ENCODE peak calls at places on chromosomes 7 and 10, in nine cellular contexts. M is fibroblast of lung, U is mammary epithelial cell, K is HepG2, R is H9, B is GM12878, E is hepatocyte, T is SK-N-SH, V is PC-3. Q is an unnamed sample.

GRCh38 chr7:26293569-26294308 is 2.1 kb downstream of the SNX10 start:
- DNase-seq in M (no peak), U (no peak), K (no peak), R (no peak), B (peak), E (no peak), T (no peak), V (no peak), Q (no peak)

GRCh38 chr10:59281861-59282260 is 80.5 kb downstream of the FAM13C start:
- DNase-seq in M (no peak), U (no peak), K (no peak), R (no peak), B (no peak), E (no peak), T (no peak), V (no peak), Q (no peak)

GRCh38 chr7:117825132-117825531 is 48.1 kb downstream of the CTTNBP2 start:
- DNase-seq in M (peak), U (peak), K (no peak), R (no peak), B (no peak), E (no peak), T (no peak), V (peak), Q (no peak)

GRCh38 chr10:113486531-113486930 is 66.3 kb upstream of the HABP2 start:
- DNase-seq in M (no peak), U (peak), K (no peak), R (no peak), B (no peak), E (no peak), T (no peak), V (no peak), Q (no peak)

GRCh38 chr7:42185726-42186125 is 51.3 kb downstream of the GLI3 start:
- DNase-seq in M (no peak), U (no peak), K (no peak), R (no peak), B (no peak), E (no peak), T (no peak), V (no peak), Q (no peak)

GRCh38 chr7:114508096-114508495 is 93.5 kb downstream of the FOXP2 start:
- DNase-seq in M (peak), U (no peak), K (no peak), R (no peak), B (no peak), E (no peak), T (no peak), V (no peak), Q (no peak)

GRCh38 chr10:18861382-18861781 is 187.2 kb upstream of the MALRD1 start:
- DNase-seq in M (no peak), U (no peak), K (no peak), R (no peak), B (no peak), E (no peak), T (no peak), V (no peak), Q (no peak)

GRCh38 chr7:158613481-158613880 is 25.9 kb upstream of the PTPRN2 start:
- DNase-seq in M (peak), U (no peak), K (no peak), R (no peak), B (peak), E (no peak), T (no peak), V (no peak), Q (no peak)

GRCh38 chr7:75892634-75893272 is 13.9 kb downstream of the RHBDD2 start:
- DNase-seq in M (peak), U (peak), K (no peak), R (no peak), B (no peak), E (peak), T (no peak), V (no peak), Q (no peak)

GRCh38 chr7:28408974-28409715 is 3.2 kb upstream of the CREB5 start:
- DNase-seq in M (peak), U (peak), K (peak), R (peak), B (no peak), E (peak), T (peak), V (peak), Q (peak)

GRCh38 chr10:104260775-104261115 is 6.1 kb downstream of the GSTO1 start:
- DNase-seq in M (peak), U (peak), K (no peak), R (no peak), B (no peak), E (no peak), T (no peak), V (peak), Q (no peak)

GRCh38 chr10:79322616-79323566 is 24.4 kb upstream of the PPIF start:
- DNase-seq in M (peak), U (peak), K (no peak), R (no peak), B (peak), E (no peak), T (no peak), V (peak), Q (peak)

GRCh38 chr7:150903627-150904026 is 51.3 kb downstream of the AOC1 start:
- DNase-seq in M (peak), U (peak), K (no peak), R (no peak), B (no peak), E (no peak), T (peak), V (peak), Q (no peak)

GRCh38 chr7:55539380-55539779 is 32.9 kb downstream of the VOPP1 start:
- DNase-seq in M (peak), U (no peak), K (no peak), R (peak), B (no peak), E (no peak), T (no peak), V (no peak), Q (no peak)

GRCh38 chr7:157461805-157462771 is 125.3 kb downstream of the DNAJB6 start:
- DNase-seq in M (no peak), U (no peak), K (no peak), R (no peak), B (no peak), E (no peak), T (no peak), V (no peak), Q (no peak)

GRCh38 chr10:92010026-92010713 is 86.6 kb downstream of the BTAF1 start:
- DNase-seq in M (no peak), U (no peak), K (peak), R (no peak), B (no peak), E (no peak), T (no peak), V (no peak), Q (no peak)

GRCh38 chr10:124593431-124593985 is 131.9 kb downstream of the LHPP start:
- DNase-seq in M (no peak), U (no peak), K (no peak), R (no peak), B (no peak), E (no peak), T (no peak), V (no peak), Q (no peak)

GRCh38 chr10:68595513-68595912 is 35.4 kb downstream of the TET1 start:
- DNase-seq in M (no peak), U (no peak), K (no peak), R (peak), B (no peak), E (no peak), T (no peak), V (no peak), Q (no peak)

GRCh38 chr7:23043441-23043840 is 29.5 kb upstream of the HYCC1 start:
- DNase-seq in M (peak), U (no peak), K (no peak), R (no peak), B (no peak), E (no peak), T (no peak), V (peak), Q (no peak)

GRCh38 chr7:30465342-30466170 is 13.0 kb downstream of the NOD1 start:
- DNase-seq in M (no peak), U (no peak), K (no peak), R (no peak), B (no peak), E (no peak), T (no peak), V (no peak), Q (no peak)

GRCh38 chr7:114857605-114858004 is 64.3 kb upstream of the MDFIC start:
- DNase-seq in M (no peak), U (peak), K (no peak), R (no peak), B (no peak), E (no peak), T (no peak), V (no peak), Q (no peak)

GRCh38 chr10:71998840-71999194 is 34.6 kb downstream of the CHST3 start:
- DNase-seq in M (peak), U (peak), K (peak), R (peak), B (no peak), E (peak), T (peak), V (peak), Q (no peak)

GRCh38 chr10:44280211-44280610 is 104.7 kb downstream of the CXCL12 start:
- DNase-seq in M (peak), U (no peak), K (no peak), R (no peak), B (no peak), E (no peak), T (no peak), V (no peak), Q (no peak)

GRCh38 chr7:151286148-151286547 is 37.7 kb upstream of the SMARCD3 start:
- DNase-seq in M (peak), U (no peak), K (no peak), R (no peak), B (no peak), E (no peak), T (no peak), V (no peak), Q (no peak)

GRCh38 chr10:131825150-131825907 is 75.5 kb upstream of the PPP2R2D start:
- DNase-seq in M (no peak), U (no peak), K (no peak), R (peak), B (no peak), E (no peak), T (no peak), V (no peak), Q (no peak)

GRCh38 chr10:132265878-132266496 is 41.8 kb downstream of the STK32C start:
- DNase-seq in M (peak), U (no peak), K (no peak), R (no peak), B (no peak), E (no peak), T (no peak), V (no peak), Q (no peak)

GRCh38 chr7:73717991-73718405 is 1.5 kb downstream of the STX1A start:
- DNase-seq in M (peak), U (peak), K (no peak), R (no peak), B (no peak), E (peak), T (no peak), V (peak), Q (peak)

GRCh38 chr10:104080762-104081161 is 4.9 kb downstream of the COL17A1 start:
- DNase-seq in M (peak), U (no peak), K (peak), R (no peak), B (no peak), E (peak), T (peak), V (peak), Q (peak)

GRCh38 chr10:23150610-23151009 is 41.5 kb upstream of the PTF1A start:
- DNase-seq in M (no peak), U (no peak), K (no peak), R (no peak), B (no peak), E (no peak), T (no peak), V (no peak), Q (no peak)

GRCh38 chr7:1240296-1240820 is 7.7 kb downstream of the UNCX start:
- DNase-seq in M (no peak), U (no peak), K (no peak), R (no peak), B (no peak), E (no peak), T (no peak), V (no peak), Q (no peak)

GRCh38 chr10:78494179-78494578 is 460.5 kb downstream of the RPS24 start:
- DNase-seq in M (no peak), U (no peak), K (no peak), R (no peak), B (no peak), E (no peak), T (no peak), V (no peak), Q (no peak)

GRCh38 chr7:128167316-128167691 is 73.8 kb upstream of the LEP start:
- DNase-seq in M (peak), U (peak), K (no peak), R (peak), B (no peak), E (peak), T (peak), V (peak), Q (no peak)

GRCh38 chr7:128172963-128173362 is 68.1 kb upstream of the LEP start:
- DNase-seq in M (no peak), U (no peak), K (no peak), R (peak), B (no peak), E (no peak), T (no peak), V (no peak), Q (no peak)

GRCh38 chr10:128440513-128441160 is 314.4 kb upstream of the MKI67 start:
- DNase-seq in M (no peak), U (no peak), K (no peak), R (peak), B (no peak), E (peak), T (no peak), V (no peak), Q (no peak)

GRCh38 chr10:97450828-97451227 is 4.9 kb downstream of the ZDHHC16 start:
- DNase-seq in M (peak), U (peak), K (no peak), R (no peak), B (no peak), E (no peak), T (no peak), V (no peak), Q (no peak)

GRCh38 chr7:4606776-4607175 is 75.3 kb upstream of the FOXK1 start:
- DNase-seq in M (peak), U (no peak), K (no peak), R (no peak), B (no peak), E (no peak), T (peak), V (no peak), Q (no peak)
- H2AFZ ChIP-seq in M (no peak), U (no peak), K (no peak), R (no peak), B (no peak), E (no peak), T (no peak), V (no peak), Q (no peak)

DNA sequence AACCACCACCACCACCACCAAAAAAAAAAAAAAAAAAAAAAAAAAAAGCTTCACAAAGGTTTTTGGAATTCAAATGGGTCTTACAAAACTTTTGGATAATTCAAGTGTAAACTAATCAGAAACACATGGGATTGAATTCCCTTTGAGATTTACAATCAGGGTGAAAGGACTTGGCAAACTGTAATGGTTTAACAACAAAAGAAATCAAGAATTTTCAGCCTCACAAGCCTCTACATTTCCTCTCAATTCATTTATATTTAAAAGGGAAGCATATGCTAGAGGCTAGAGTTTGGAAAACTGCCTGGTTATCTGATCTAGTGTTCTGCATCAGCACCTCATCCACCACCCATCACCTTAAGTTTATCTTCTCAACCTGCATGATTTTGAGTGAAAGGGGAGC is 120.6 kb downstream of the TES start:
- DNase-seq in M (peak), U (no peak), K (no peak), R (no peak), B (no peak), E (no peak), T (no peak), V (no peak), Q (no peak)
- H2AFZ ChIP-seq in M (no peak), U (no peak), K (no peak), R (no peak), B (no peak), E (no peak), T (no peak), V (no peak), Q (no peak)

DNA sequence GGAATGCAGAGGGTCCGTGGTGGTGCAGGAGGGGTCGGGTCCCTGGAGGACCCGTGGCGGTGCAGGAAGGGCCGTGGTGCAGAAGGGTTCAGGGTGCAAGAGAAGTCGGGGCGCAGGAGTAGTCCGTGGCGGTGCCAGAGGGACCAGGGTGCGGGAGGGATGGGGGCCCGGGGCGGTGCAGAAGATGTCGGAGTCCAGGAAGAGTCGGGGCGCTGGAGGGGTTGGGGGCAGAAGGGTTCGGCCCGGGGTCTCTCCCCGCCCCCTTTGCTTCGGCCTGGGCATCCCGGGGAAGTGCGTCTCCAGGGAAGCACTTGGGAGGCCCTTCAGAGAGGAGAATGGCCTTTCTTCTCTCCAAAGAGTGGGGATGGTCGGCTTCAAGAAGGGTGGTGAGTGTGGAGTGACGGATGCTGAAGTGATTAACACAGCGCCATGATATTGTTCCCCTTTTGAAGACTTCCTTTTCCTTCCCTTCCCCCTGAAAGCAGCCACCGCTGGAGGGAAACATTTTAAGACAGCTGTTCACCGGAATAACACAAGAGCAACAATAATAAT is 997 bp downstream of the WDR37 start:
- DNase-seq in M (no peak), U (no peak), K (no peak), R (no peak), B (no peak), E (no peak), T (no peak), V (no peak), Q (peak)
- H2AFZ ChIP-seq in M (peak), U (peak), K (no peak), R (no peak), B (peak), E (peak), T (peak), V (peak), Q (peak)

GRCh38 chr10:14750900-14751575 is 23.7 kb downstream of the FAM107B start:
- DNase-seq in M (no peak), U (no peak), K (no peak), R (no peak), B (no peak), E (no peak), T (peak), V (no peak), Q (no peak)

GRCh38 chr10:14751576-14752330 is 22.9 kb downstream of the FAM107B start:
- DNase-seq in M (no peak), U (no peak), K (no peak), R (no peak), B (no peak), E (peak), T (no peak), V (no peak), Q (no peak)

GRCh38 chr10:14748471-14748870 is 26.2 kb downstream of the FAM107B start:
- DNase-seq in M (no peak), U (no peak), K (no peak), R (no peak), B (no peak), E (no peak), T (no peak), V (peak), Q (no peak)

DNA sequence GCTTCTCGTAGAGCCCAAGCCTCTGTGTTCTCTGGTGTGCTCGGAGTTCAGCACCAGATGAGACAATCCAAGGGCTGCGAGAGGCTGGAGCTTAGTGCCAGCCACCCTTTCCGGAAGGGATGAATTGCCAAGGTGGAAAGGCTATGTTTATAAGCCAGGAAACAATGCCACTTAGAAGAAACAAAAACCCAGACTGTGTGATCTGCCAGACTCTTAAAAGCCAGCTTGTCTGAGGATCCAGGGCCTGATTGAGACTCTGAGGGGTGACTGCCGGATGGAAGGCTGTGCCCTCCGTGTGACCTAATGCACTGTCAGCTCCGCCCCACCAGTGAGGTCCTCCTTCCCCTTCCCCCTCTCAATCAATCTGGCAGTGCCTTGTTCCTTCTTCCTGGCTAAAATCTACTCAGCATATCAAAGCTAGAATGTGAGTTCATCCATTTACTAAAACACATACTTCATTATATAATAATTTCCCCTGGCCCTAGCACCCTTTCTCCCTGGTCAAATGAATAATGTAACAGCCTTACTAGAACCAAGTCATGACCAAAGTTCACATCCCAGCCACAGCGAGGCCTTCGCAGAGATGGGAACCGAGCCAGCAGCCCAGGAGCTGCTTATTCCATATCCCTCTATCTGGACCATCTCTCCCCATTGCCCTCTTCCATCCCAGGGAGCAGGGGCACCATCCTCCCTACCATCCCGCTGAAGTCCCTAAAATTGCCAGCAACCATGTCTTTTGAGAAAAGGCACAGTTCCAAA is 25.5 kb downstream of the FAM107B start:
- DNase-seq in M (no peak), U (no peak), K (peak), R (no peak), B (no peak), E (peak), T (no peak), V (no peak), Q (no peak)
- H2AFZ ChIP-seq in M (no peak), U (peak), K (no peak), R (no peak), B (no peak), E (no peak), T (no peak), V (no peak), Q (peak)

DNA sequence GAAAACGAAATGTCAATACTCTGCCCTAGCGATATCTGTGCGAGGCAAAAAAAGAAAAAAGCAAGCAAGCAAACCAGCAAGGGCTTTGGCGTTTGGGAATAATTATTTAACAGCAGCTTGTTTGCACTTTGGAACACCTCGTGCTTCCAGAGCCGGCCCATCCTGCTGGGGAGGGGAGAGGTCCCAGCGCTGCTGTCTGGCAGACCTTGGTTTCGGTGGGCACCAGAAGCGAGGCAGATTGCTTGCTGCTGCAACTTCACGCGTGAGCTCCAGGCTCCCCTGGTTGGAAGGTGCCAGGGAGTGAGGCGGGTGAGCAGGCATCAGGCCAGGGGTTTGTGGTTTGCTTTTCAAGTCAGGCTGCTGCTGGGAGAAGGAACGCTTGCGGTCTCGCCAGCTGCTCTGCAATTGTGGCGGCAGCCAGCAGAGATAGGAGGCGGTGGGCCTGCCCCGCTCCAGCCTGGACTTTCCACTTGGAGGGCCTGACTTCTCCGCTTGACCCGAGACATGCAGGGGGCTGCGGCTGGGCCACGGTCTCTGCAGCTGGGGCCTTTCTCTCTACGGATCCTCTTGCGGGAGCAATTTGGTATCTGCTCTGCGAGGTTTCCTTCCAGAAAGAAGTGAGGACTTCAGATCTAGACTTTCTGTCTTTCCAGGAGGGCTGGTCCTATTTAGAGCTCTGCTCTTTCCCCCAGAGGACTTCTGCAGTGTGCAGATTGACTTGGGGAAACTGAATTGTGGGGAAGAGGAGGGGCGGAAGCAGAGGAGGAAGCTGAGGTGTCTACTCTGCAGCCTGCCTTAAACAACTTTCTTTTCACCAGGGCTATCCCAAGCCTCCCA is 131.4 kb downstream of the PRPF18 start:
- DNase-seq in M (peak), U (peak), K (peak), R (peak), B (no peak), E (peak), T (no peak), V (peak), Q (peak)
- H2AFZ ChIP-seq in M (no peak), U (peak), K (peak), R (no peak), B (peak), E (peak), T (no peak), V (peak), Q (peak)

GRCh38 chr7:123929107-123929506 is 4.1 kb downstream of the SPAM1 start:
- DNase-seq in M (no peak), U (peak), K (no peak), R (no peak), B (no peak), E (peak), T (no peak), V (peak), Q (no peak)
- H2AFZ ChIP-seq in M (no peak), U (peak), K (no peak), R (peak), B (no peak), E (no peak), T (no peak), V (no peak), Q (no peak)

Q was measured in DND-41.